ENCODE peak calls at places on chromosomes 5 and 9, in five cellular contexts. T is A172, N is cardiac fibroblast, P is endothelial cell, K is B cell. E is an unnamed sample.

GRCh38 chr5:759781-760362 is 24.7 kb downstream of the ZDHHC11B start:
- DNase-seq in T (no peak), N (no peak), P (no peak), K (peak; percentile 59), E (no peak)

GRCh38 chr9:23321049-23321448 is 505.0 kb downstream of the ELAVL2 start:
- DNase-seq in T (no peak), N (no peak), P (no peak), K (no peak), E (no peak)

GRCh38 chr5:10801931-10802674 is 41.1 kb upstream of the DAP start:
- DNase-seq in T (no peak), N (peak; percentile 28), P (no peak), K (no peak), E (no peak)

GRCh38 chr5:54553659-54554207 is 36.2 kb downstream of the SNX18 start:
- DNase-seq in T (no peak), N (no peak), P (no peak), K (no peak), E (no peak)

GRCh38 chr9:38308136-38308535 is 84.4 kb upstream of the ALDH1B1 start:
- DNase-seq in T (no peak), N (no peak), P (no peak), K (no peak), E (no peak)

GRCh38 chr5:9661316-9662015 is 31.3 kb upstream of the TAS2R1 start:
- DNase-seq in T (no peak), N (no peak), P (no peak), K (no peak), E (no peak)

GRCh38 chr5:132608107-132608506 is 49.9 kb upstream of the IL13 start:
- DNase-seq in T (no peak), N (no peak), P (no peak), K (no peak), E (peak; percentile 66)

GRCh38 chr5:141003791-141004601 is 37.7 kb downstream of the PCDHAC2 start:
- DNase-seq in T (peak; percentile 88), N (no peak), P (no peak), K (no peak), E (peak; percentile 49)

GRCh38 chr9:114153761-114154596 is 1.4 kb upstream of the COL27A1 start:
- DNase-seq in T (peak; percentile 21), N (peak; percentile 33), P (peak; percentile 23), K (no peak), E (no peak)

GRCh38 chr5:135332519-135333150 is 66.4 kb downstream of the MACROH2A1 start:
- DNase-seq in T (peak; percentile 69), N (peak; percentile 78), P (no peak), K (peak; percentile 49), E (peak; percentile 62)

E was measured in SK-N-DZ.